ENCODE peak calls at places on chromosomes 5 and 9, in seven cellular contexts. Q is GM23248, F is lung, W is cardiac muscle cell, B is mammary epithelial cell, U is breast epithelium, S is right lobe of liver. I is an unnamed sample. For H3K4me1, the result is how much of the 10 kb centered on the place peaks cover.

GRCh38 chr9:109498195-109499060 is at the start of gene PTPN3:
- DNase-seq in B (peak), Q (peak), W (peak), S (no peak), U (no peak), F (no peak), I (no peak)

GRCh38 chr5:133841831-133842750 is 126.3 kb downstream of the C5orf15 start:
- DNase-seq in S (no peak), F (no peak), W (no peak), Q (no peak), B (no peak), U (peak), I (no peak)

GRCh38 chr5:125210241-125210947 is 464.0 kb upstream of the ZNF608 start:
- DNase-seq in W (no peak), F (no peak), Q (peak), U (no peak), S (no peak), B (peak), I (no peak)

GRCh38 chr9:128121924-128122808 is 5.4 kb downstream of the PTGES2 start:
- DNase-seq in Q (no peak), F (no peak), S (peak), U (no peak), B (no peak), W (no peak), I (no peak)

GRCh38 chr5:148397968-148398595 is 14.3 kb downstream of the FBXO38 start:
- DNase-seq in U (no peak), W (no peak), Q (no peak), B (peak), S (no peak), F (peak), I (no peak)

GRCh38 chr9:124835026-124835501 is 18.2 kb upstream of the WDR38 start:
- DNase-seq in Q (peak), F (no peak), W (peak), U (peak), B (peak), S (no peak), I (peak)

GRCh38 chr5:122252319-122252718 is 59.7 kb upstream of the SNCAIP start:
- DNase-seq in S (no peak), B (no peak), F (no peak), W (no peak), Q (no peak), U (no peak), I (no peak)

GRCh38 chr9:23611874-23612273 is 214.2 kb downstream of the ELAVL2 start:
- DNase-seq in S (no peak), U (no peak), F (no peak), B (no peak), W (no peak), Q (no peak), I (no peak)

GRCh38 chr5:177071671-177072385 is 14.9 kb upstream of the FGFR4 start:
- DNase-seq in U (no peak), Q (peak), W (peak), S (no peak), B (peak), F (peak), I (peak)

GRCh38 chr9:34796924-34797323 is 87.0 kb upstream of the CCL21 start:
- DNase-seq in Q (no peak), S (no peak), B (no peak), F (no peak), W (no peak), U (no peak), I (no peak)

GRCh38 chr5:32869216-32869615 is 158.1 kb downstream of the NPR3 start:
- DNase-seq in W (no peak), F (no peak), B (no peak), U (no peak), Q (peak), S (no peak), I (no peak)

GRCh38 chr9:125540497-125540896 is 166.5 kb downstream of the MAPKAP1 start:
- DNase-seq in Q (peak), S (no peak), U (no peak), F (no peak), W (no peak), B (peak), I (no peak)

GRCh38 chr5:146891511-146891910 is 13.0 kb upstream of the PPP2R2B start:
- DNase-seq in Q (no peak), B (no peak), F (no peak), S (no peak), W (no peak), U (no peak), I (no peak)
- H3K4me1 ChIP-seq in Q (under half), B (under half), F (under half), S (under half), W (under half), U (under half), I (under half)

GRCh38 chr5:81749562-81750307 is 1.2 kb downstream of the SSBP2 start:
- DNase-seq in S (peak), B (peak), F (peak), U (peak), W (peak), Q (peak), I (no peak)

GRCh38 chr5:81750308-81751008 is 439 bp downstream of the SSBP2 start:
- DNase-seq in Q (peak), S (no peak), W (peak), B (no peak), F (no peak), U (peak), I (no peak)

GRCh38 chr5:81749186-81749561 is 1.7 kb downstream of the SSBP2 start:
- DNase-seq in Q (peak), F (no peak), W (peak), U (no peak), B (peak), S (no peak), I (no peak)

GRCh38 chr5:81748556-81748955 is 2.3 kb downstream of the SSBP2 start:
- DNase-seq in W (no peak), Q (no peak), B (no peak), F (no peak), S (no peak), U (no peak), I (no peak)

GRCh38 chr5:81747030-81747429 is 3.9 kb downstream of the SSBP2 start:
- DNase-seq in W (no peak), F (no peak), S (no peak), U (no peak), Q (no peak), B (no peak), I (no peak)
- H3K4me1 ChIP-seq in W (under half), F (under half), S (under half), U (under half), Q (under half), B (under half), I (under half)

GRCh38 chr5:178581621-178582020 is 8.6 kb downstream of the COL23A1 start:
- DNase-seq in F (no peak), Q (no peak), B (peak), W (no peak), S (no peak), U (no peak), I (no peak)
- H3K4me1 ChIP-seq in F (under half), Q (under half), B (under half), W (under half), S (under half), U (under half), I (under half)

DNA sequence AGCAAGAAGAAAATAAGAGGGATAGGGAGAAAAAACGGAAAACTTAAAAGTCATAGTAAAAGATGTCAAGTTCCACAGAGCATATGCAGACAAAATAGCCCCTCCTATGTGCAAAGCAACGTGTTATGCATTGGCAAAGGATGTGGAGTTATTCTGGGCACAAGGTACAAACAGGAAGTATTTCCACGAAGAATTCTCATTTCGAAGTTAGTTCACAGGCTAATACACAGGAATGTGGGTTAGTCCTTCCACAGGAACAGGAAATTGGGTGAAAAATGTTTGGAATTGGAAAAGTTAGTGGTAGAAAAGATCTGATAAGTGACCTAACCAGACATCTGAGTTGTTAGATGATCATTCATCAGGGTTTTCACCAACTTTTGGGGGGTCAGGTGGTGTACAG is 326.6 kb downstream of the EBF1 start:
- DNase-seq in W (no peak), B (no peak), F (no peak), S (no peak), Q (no peak), U (no peak), I (no peak)
- H3K4me1 ChIP-seq in W (under half), B (under half), F (under half), S (under half), Q (under half), U (under half), I (under half)

GRCh38 chr9:93123561-93124283 is 10.3 kb downstream of the NINJ1 start:
- DNase-seq in B (no peak), F (no peak), Q (no peak), U (peak), W (no peak), S (peak), I (no peak)
- H3K4me1 ChIP-seq in B (under half), F (under half), Q (under half), U (under half), W (under half), S (under half), I (under half)